ENCODE peak calls at places on chromosomes 6 and 20, in five cellular contexts. One of them, this sample, is unnamed.

GRCh38 chr6:89941031-89941775 is 46.9 kb downstream of the GJA10 start:
- DNase-seq in psoas muscle: peak; percentile 35
- DNase-seq in IMR-90: no peak
- DNase-seq in right lobe of liver: no peak
- DNase-seq in CD4-positive, alpha-beta memory T cell: no peak
- DNase-seq in this sample: peak; percentile 44

GRCh38 chr20:4068708-4069107 is 53.4 kb upstream of the RNF24 start:
- DNase-seq in psoas muscle: no peak
- DNase-seq in IMR-90: no peak
- DNase-seq in right lobe of liver: no peak
- DNase-seq in CD4-positive, alpha-beta memory T cell: no peak
- DNase-seq in this sample: peak; percentile 44

GRCh38 chr20:40930561-40930960 is 98.1 kb upstream of the TOP1 start:
- DNase-seq in IMR-90: peak; percentile 30
- DNase-seq in CD4-positive, alpha-beta memory T cell: no peak
- DNase-seq in right lobe of liver: no peak
- DNase-seq in psoas muscle: no peak
- DNase-seq in this sample: no peak

GRCh38 chr6:52557389-52558265 is 19.2 kb downstream of the TRAM2 start:
- DNase-seq in right lobe of liver: no peak
- DNase-seq in psoas muscle: no peak
- DNase-seq in CD4-positive, alpha-beta memory T cell: no peak
- DNase-seq in IMR-90: peak; percentile 71
- DNase-seq in this sample: no peak

GRCh38 chr20:46400828-46401477 is 5.5 kb downstream of the ELMO2 start:
- DNase-seq in IMR-90: peak; percentile 46
- DNase-seq in psoas muscle: no peak
- DNase-seq in CD4-positive, alpha-beta memory T cell: peak; percentile 80
- DNase-seq in right lobe of liver: no peak
- DNase-seq in this sample: no peak

GRCh38 chr20:37383229-37383989 is 37.5 kb downstream of the SRC start:
- DNase-seq in right lobe of liver: no peak
- DNase-seq in IMR-90: peak; percentile 18
- DNase-seq in CD4-positive, alpha-beta memory T cell: no peak
- DNase-seq in psoas muscle: no peak
- DNase-seq in this sample: no peak

GRCh38 chr20:57707849-57708693 is 1.7 kb downstream of the PMEPA1 start:
- DNase-seq in CD4-positive, alpha-beta memory T cell: no peak
- DNase-seq in right lobe of liver: no peak
- DNase-seq in psoas muscle: no peak
- DNase-seq in IMR-90: no peak
- DNase-seq in this sample: peak; percentile 50

GRCh38 chr6:137291441-137291840 is 72.3 kb upstream of the IFNGR1 start:
- DNase-seq in psoas muscle: no peak
- DNase-seq in CD4-positive, alpha-beta memory T cell: no peak
- DNase-seq in IMR-90: peak; percentile 12
- DNase-seq in right lobe of liver: no peak
- DNase-seq in this sample: no peak

GRCh38 chr20:50928469-50928868 is 2.8 kb downstream of the ADNP start:
- DNase-seq in right lobe of liver: no peak
- DNase-seq in IMR-90: no peak
- DNase-seq in psoas muscle: no peak
- DNase-seq in CD4-positive, alpha-beta memory T cell: no peak
- DNase-seq in this sample: no peak

GRCh38 chr6:89133981-89134380 is 11.9 kb upstream of the PM20D2 start:
- DNase-seq in IMR-90: no peak
- DNase-seq in psoas muscle: no peak
- DNase-seq in right lobe of liver: no peak
- DNase-seq in CD4-positive, alpha-beta memory T cell: no peak
- DNase-seq in this sample: no peak

GRCh38 chr6:130811932-130812331 is 15.3 kb upstream of the SMLR1 start:
- DNase-seq in CD4-positive, alpha-beta memory T cell: no peak
- DNase-seq in right lobe of liver: no peak
- DNase-seq in psoas muscle: no peak
- DNase-seq in IMR-90: peak; percentile 63
- DNase-seq in this sample: no peak

GRCh38 chr20:40325006-40325563 is 364.0 kb downstream of the MAFB start:
- DNase-seq in right lobe of liver: no peak
- DNase-seq in IMR-90: no peak
- DNase-seq in psoas muscle: no peak
- DNase-seq in CD4-positive, alpha-beta memory T cell: no peak
- DNase-seq in this sample: no peak

GRCh38 chr20:10761786-10762185 is 88.0 kb upstream of the JAG1 start:
- DNase-seq in psoas muscle: no peak
- DNase-seq in IMR-90: peak; percentile 58
- DNase-seq in CD4-positive, alpha-beta memory T cell: no peak
- DNase-seq in right lobe of liver: no peak
- DNase-seq in this sample: no peak

GRCh38 chr6:124907596-124907995 is 54.6 kb upstream of the RNF217 start:
- DNase-seq in psoas muscle: no peak
- DNase-seq in CD4-positive, alpha-beta memory T cell: no peak
- DNase-seq in IMR-90: no peak
- DNase-seq in right lobe of liver: no peak
- DNase-seq in this sample: no peak

GRCh38 chr20:63577317-63577894 is 3.4 kb upstream of the HELZ2 start:
- DNase-seq in psoas muscle: no peak
- DNase-seq in right lobe of liver: peak; percentile 83
- DNase-seq in CD4-positive, alpha-beta memory T cell: no peak
- DNase-seq in IMR-90: no peak
- DNase-seq in this sample: no peak

GRCh38 chr20:35003211-35004031 is 47.8 kb downstream of the MYH7B start:
- DNase-seq in CD4-positive, alpha-beta memory T cell: no peak
- DNase-seq in IMR-90: no peak
- DNase-seq in psoas muscle: peak; percentile 7
- DNase-seq in right lobe of liver: peak; percentile 40
- DNase-seq in this sample: no peak

GRCh38 chr6:13378669-13379590 is 50.6 kb upstream of the TBC1D7 start:
- DNase-seq in right lobe of liver: no peak
- DNase-seq in CD4-positive, alpha-beta memory T cell: no peak
- DNase-seq in IMR-90: no peak
- DNase-seq in psoas muscle: no peak
- DNase-seq in this sample: peak; percentile 85

GRCh38 chr6:108117427-108118358 is 43.2 kb upstream of the OSTM1 start:
- DNase-seq in CD4-positive, alpha-beta memory T cell: peak; percentile 11
- DNase-seq in right lobe of liver: peak; percentile 64
- DNase-seq in psoas muscle: peak; percentile 31
- DNase-seq in IMR-90: peak; percentile 21
- DNase-seq in this sample: peak; percentile 40

GRCh38 chr6:55679503-55679902 is 100.5 kb upstream of the HMGCLL1 start:
- DNase-seq in right lobe of liver: no peak
- DNase-seq in CD4-positive, alpha-beta memory T cell: no peak
- DNase-seq in IMR-90: no peak
- DNase-seq in psoas muscle: no peak
- DNase-seq in this sample: no peak

GRCh38 chr20:44104807-44105517 is 82.0 kb downstream of the JPH2 start:
- DNase-seq in CD4-positive, alpha-beta memory T cell: no peak
- DNase-seq in IMR-90: peak; percentile 84
- DNase-seq in right lobe of liver: no peak
- DNase-seq in psoas muscle: no peak
- DNase-seq in this sample: no peak

GRCh38 chr6:139640453-139640852 is 266.0 kb upstream of the CITED2 start:
- DNase-seq in right lobe of liver: no peak
- DNase-seq in CD4-positive, alpha-beta memory T cell: no peak
- DNase-seq in psoas muscle: no peak
- DNase-seq in IMR-90: no peak
- DNase-seq in this sample: no peak

GRCh38 chr6:32517654-32518445 is 12.2 kb downstream of the HLA-DRB5 start:
- DNase-seq in psoas muscle: no peak
- DNase-seq in right lobe of liver: no peak
- DNase-seq in IMR-90: no peak
- DNase-seq in CD4-positive, alpha-beta memory T cell: no peak
- DNase-seq in this sample: no peak

GRCh38 chr20:383889-384288 is 3.3 kb downstream of the TRIB3 start:
- DNase-seq in psoas muscle: no peak
- DNase-seq in IMR-90: no peak
- DNase-seq in right lobe of liver: no peak
- DNase-seq in CD4-positive, alpha-beta memory T cell: no peak
- DNase-seq in this sample: no peak

GRCh38 chr6:52693777-52694176 is 22.9 kb downstream of the TMEM14A start:
- DNase-seq in psoas muscle: no peak
- DNase-seq in CD4-positive, alpha-beta memory T cell: no peak
- DNase-seq in right lobe of liver: no peak
- DNase-seq in IMR-90: no peak
- DNase-seq in this sample: no peak

GRCh38 chr6:43276180-43277082 is 21.6 kb upstream of the SLC22A7 start:
- DNase-seq in psoas muscle: no peak
- DNase-seq in right lobe of liver: peak; percentile 83
- DNase-seq in IMR-90: no peak
- DNase-seq in CD4-positive, alpha-beta memory T cell: peak; percentile 49
- DNase-seq in this sample: peak; percentile 64

GRCh38 chr6:150028799-150029198 is 3.5 kb upstream of the RAET1L start:
- DNase-seq in right lobe of liver: no peak
- DNase-seq in IMR-90: no peak
- DNase-seq in psoas muscle: no peak
- DNase-seq in CD4-positive, alpha-beta memory T cell: no peak
- DNase-seq in this sample: peak; percentile 89

GRCh38 chr6:149476789-149477455 is 7.9 kb downstream of the ZC3H12D start:
- DNase-seq in right lobe of liver: no peak
- DNase-seq in psoas muscle: no peak
- DNase-seq in CD4-positive, alpha-beta memory T cell: no peak
- DNase-seq in IMR-90: no peak
- DNase-seq in this sample: no peak

GRCh38 chr6:139250296-139251274 is 41.2 kb downstream of the TXLNB start:
- DNase-seq in IMR-90: peak; percentile 59
- DNase-seq in psoas muscle: peak; percentile 57
- DNase-seq in CD4-positive, alpha-beta memory T cell: peak; percentile 62
- DNase-seq in right lobe of liver: peak; percentile 64
- DNase-seq in this sample: peak; percentile 66

GRCh38 chr6:133637874-133638273 is 251.0 kb upstream of the TCF21 start:
- DNase-seq in CD4-positive, alpha-beta memory T cell: no peak
- DNase-seq in IMR-90: no peak
- DNase-seq in right lobe of liver: no peak
- DNase-seq in psoas muscle: no peak
- DNase-seq in this sample: no peak

GRCh38 chr6:81713205-81713604 is 39.3 kb downstream of the TENT5A start:
- DNase-seq in CD4-positive, alpha-beta memory T cell: no peak
- DNase-seq in IMR-90: no peak
- DNase-seq in right lobe of liver: no peak
- DNase-seq in psoas muscle: no peak
- DNase-seq in this sample: no peak
- H3K9me3 ChIP-seq in CD4-positive, alpha-beta memory T cell: no peaks in the 10 kb centered on the region
- H3K9me3 ChIP-seq in IMR-90: no peaks in the 10 kb centered on the region
- H3K9me3 ChIP-seq in right lobe of liver: no peaks in the 10 kb centered on the region
- H3K9me3 ChIP-seq in psoas muscle: no peaks in the 10 kb centered on the region
- H3K9me3 ChIP-seq in this sample: no peaks in the 10 kb centered on the region

DNA sequence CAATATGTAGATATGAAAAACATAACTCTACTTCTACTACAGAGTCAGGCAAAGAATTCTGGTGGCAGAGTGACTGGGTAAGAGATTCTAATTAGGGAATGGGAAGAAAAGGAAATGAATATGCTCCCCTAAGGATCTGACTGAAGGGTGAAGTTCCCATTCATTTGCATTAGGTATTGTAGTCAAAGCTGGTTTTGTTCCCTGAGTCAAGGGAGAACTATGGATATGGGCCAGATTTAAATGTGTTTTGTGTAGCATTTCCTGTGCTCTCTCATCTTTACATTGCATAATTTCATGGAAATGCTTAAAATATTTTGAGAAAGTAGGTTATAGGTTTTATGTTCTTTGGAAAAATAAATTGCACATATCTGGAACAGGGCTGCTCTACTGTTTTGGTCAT is 299.7 kb downstream of the BTBD3 start:
- DNase-seq in CD4-positive, alpha-beta memory T cell: no peak
- DNase-seq in psoas muscle: no peak
- DNase-seq in right lobe of liver: no peak
- DNase-seq in IMR-90: no peak
- DNase-seq in this sample: no peak
- H3K9me3 ChIP-seq in CD4-positive, alpha-beta memory T cell: no peaks in the 10 kb centered on the region
- H3K9me3 ChIP-seq in psoas muscle: no peaks in the 10 kb centered on the region
- H3K9me3 ChIP-seq in right lobe of liver: no peaks in the 10 kb centered on the region
- H3K9me3 ChIP-seq in IMR-90: no peaks in the 10 kb centered on the region
- H3K9me3 ChIP-seq in this sample: no peaks in the 10 kb centered on the region

DNA sequence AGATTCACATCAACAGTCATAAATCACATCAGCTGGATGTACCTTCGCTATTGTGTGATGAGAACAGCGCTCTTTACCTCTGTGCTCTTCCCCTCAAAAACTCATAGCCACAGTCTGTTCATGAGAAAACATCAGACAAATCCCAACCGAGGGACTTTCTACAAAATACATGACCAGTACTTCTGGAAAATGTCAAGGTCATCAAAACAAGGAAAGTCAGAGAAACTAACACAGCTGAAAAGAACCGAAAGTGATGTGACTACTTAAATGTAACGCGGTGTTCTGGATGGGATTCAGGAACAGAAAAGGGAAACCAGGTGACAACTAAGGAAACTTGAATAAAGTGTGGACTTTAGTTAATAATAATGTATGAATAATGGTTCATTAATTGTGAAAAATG is 112.0 kb upstream of the CBLN4 start:
- DNase-seq in psoas muscle: no peak
- DNase-seq in CD4-positive, alpha-beta memory T cell: no peak
- DNase-seq in right lobe of liver: no peak
- DNase-seq in IMR-90: no peak
- DNase-seq in this sample: no peak
- H3K9me3 ChIP-seq in psoas muscle: no peaks in the 10 kb centered on the region
- H3K9me3 ChIP-seq in CD4-positive, alpha-beta memory T cell: no peaks in the 10 kb centered on the region
- H3K9me3 ChIP-seq in right lobe of liver: no peaks in the 10 kb centered on the region
- H3K9me3 ChIP-seq in IMR-90: peaks cover 12% of the 10 kb centered on the region
- H3K9me3 ChIP-seq in this sample: no peaks in the 10 kb centered on the region

GRCh38 chr20:31363295-31363694 is 5.1 kb upstream of the DEFB118 start:
- DNase-seq in psoas muscle: no peak
- DNase-seq in CD4-positive, alpha-beta memory T cell: no peak
- DNase-seq in right lobe of liver: no peak
- DNase-seq in IMR-90: no peak
- DNase-seq in this sample: no peak
- H3K9me3 ChIP-seq in psoas muscle: no peaks in the 10 kb centered on the region
- H3K9me3 ChIP-seq in CD4-positive, alpha-beta memory T cell: no peaks in the 10 kb centered on the region
- H3K9me3 ChIP-seq in right lobe of liver: no peaks in the 10 kb centered on the region
- H3K9me3 ChIP-seq in IMR-90: peaks cover 3% of the 10 kb centered on the region
- H3K9me3 ChIP-seq in this sample: peaks cover 26% of the 10 kb centered on the region

This sample was measured in mucosa of descending colon.